ENCODE peak calls at places on chromosome 5, in seven cellular contexts. J is sigmoid colon; F is left ventricle myocardium inferior; D is CD8-positive, alpha-beta T cell; B is endothelial cell; W is GM06990; Y is brain microvascular endothelial cell. A is an unnamed sample.

GRCh38 chr5:11724947-11725346 is 179.3 kb downstream of the CTNND2 start:
- DNase-seq in J (no peak), F (no peak), D (no peak), B (no peak), W (no peak), Y (no peak), A (no peak)

GRCh38 chr5:66796306-66797292 is 200.4 kb downstream of the MAST4 start:
- DNase-seq in J (no peak), F (no peak), D (no peak), B (no peak), W (no peak), Y (peak), A (no peak)

GRCh38 chr5:1942630-1943029 is 59.9 kb upstream of the IRX4 start:
- DNase-seq in J (no peak), F (no peak), D (no peak), B (no peak), W (no peak), Y (no peak), A (no peak)

GRCh38 chr5:157279605-157280239 is 13.8 kb downstream of the CYFIP2 start:
- DNase-seq in J (no peak), F (no peak), D (no peak), B (no peak), W (no peak), Y (no peak), A (no peak)

GRCh38 chr5:10567181-10567591 is 3.3 kb downstream of the ANKRD33B start:
- DNase-seq in J (no peak), F (no peak), D (no peak), B (no peak), W (no peak), Y (no peak), A (no peak)

GRCh38 chr5:107135391-107135790 is 535.3 kb downstream of the EFNA5 start:
- DNase-seq in J (no peak), F (no peak), D (no peak), B (no peak), W (no peak), Y (peak), A (peak)

GRCh38 chr5:98292496-98292895 is 481.0 kb upstream of the RGMB start:
- DNase-seq in J (no peak), F (no peak), D (no peak), B (no peak), W (no peak), Y (no peak), A (no peak)

GRCh38 chr5:68255305-68256130 is 40.0 kb downstream of the PIK3R1 start:
- DNase-seq in J (no peak), F (no peak), D (no peak), B (no peak), W (no peak), Y (no peak), A (no peak)

GRCh38 chr5:181211208-181211607 is 6.2 kb upstream of the TRIM7 start:
- DNase-seq in J (peak), F (no peak), D (no peak), B (no peak), W (no peak), Y (no peak), A (no peak)

GRCh38 chr5:172945151-172945550 is 14.1 kb upstream of the RPL26L1 start:
- DNase-seq in J (peak), F (no peak), D (no peak), B (no peak), W (no peak), Y (no peak), A (no peak)

GRCh38 chr5:171623107-171623506 is 162.5 kb upstream of the SMIM23 start:
- DNase-seq in J (no peak), F (no peak), D (no peak), B (no peak), W (no peak), Y (no peak), A (no peak)

GRCh38 chr5:148904440-148904839 is 78.0 kb downstream of the ADRB2 start:
- DNase-seq in J (peak), F (peak), D (no peak), B (no peak), W (no peak), Y (no peak), A (no peak)

GRCh38 chr5:53490747-53491146 is 10.3 kb downstream of the FST start:
- DNase-seq in J (no peak), F (no peak), D (no peak), B (no peak), W (no peak), Y (peak), A (peak)

GRCh38 chr5:33313150-33313549 is 127.6 kb upstream of the TARS1 start:
- DNase-seq in J (no peak), F (no peak), D (no peak), B (no peak), W (no peak), Y (peak), A (no peak)

GRCh38 chr5:132426525-132427138 is 57.1 kb downstream of the SLC22A5 start:
- DNase-seq in J (peak), F (peak), D (peak), B (no peak), W (peak), Y (peak), A (peak)

GRCh38 chr5:132591140-132591539 is 34.4 kb downstream of the RAD50 start:
- DNase-seq in J (no peak), F (no peak), D (no peak), B (no peak), W (no peak), Y (no peak), A (peak)

GRCh38 chr5:33827335-33827734 is 64.5 kb downstream of the ADAMTS12 start:
- DNase-seq in J (no peak), F (no peak), D (no peak), B (no peak), W (no peak), Y (no peak), A (no peak)

GRCh38 chr5:74866653-74867162 is 521 bp upstream of the FAM169A start:
- DNase-seq in J (no peak), F (no peak), D (no peak), B (peak), W (peak), Y (no peak), A (no peak)

GRCh38 chr5:64766934-64767333 is 1.6 kb downstream of the SREK1IP1 start:
- DNase-seq in J (no peak), F (no peak), D (no peak), B (no peak), W (no peak), Y (no peak), A (no peak)

GRCh38 chr5:172854451-172854871 is 20.4 kb downstream of the ERGIC1 start:
- DNase-seq in J (peak), F (peak), D (no peak), B (no peak), W (no peak), Y (no peak), A (no peak)

GRCh38 chr5:97534166-97534565 is 351.1 kb upstream of the RIOK2 start:
- DNase-seq in J (no peak), F (no peak), D (no peak), B (peak), W (peak), Y (peak), A (peak)

GRCh38 chr5:124342027-124342471 is 404.4 kb downstream of the ZNF608 start:
- DNase-seq in J (peak), F (peak), D (no peak), B (no peak), W (no peak), Y (peak), A (peak)

GRCh38 chr5:128541385-128541784 is 3.3 kb upstream of the FBN2 start:
- DNase-seq in J (no peak), F (no peak), D (no peak), B (no peak), W (no peak), Y (no peak), A (no peak)

GRCh38 chr5:3155029-3155428 is 403.6 kb upstream of the IRX2 start:
- DNase-seq in J (no peak), F (no peak), D (no peak), B (no peak), W (no peak), Y (no peak), A (no peak)

GRCh38 chr5:53942724-53943123 is 367.6 kb downstream of the ARL15 start:
- DNase-seq in J (no peak), F (no peak), D (no peak), B (no peak), W (no peak), Y (peak), A (no peak)

GRCh38 chr5:55904152-55904551 is 53.0 kb downstream of the IL31RA start:
- DNase-seq in J (no peak), F (peak), D (no peak), B (no peak), W (no peak), Y (peak), A (peak)

GRCh38 chr5:128035689-128036088 is 47.9 kb upstream of the SLC12A2 start:
- DNase-seq in J (no peak), F (no peak), D (no peak), B (no peak), W (no peak), Y (no peak), A (no peak)

GRCh38 chr5:54944364-54944763 is 41.0 kb downstream of the ESM1 start:
- DNase-seq in J (no peak), F (no peak), D (peak), B (peak), W (no peak), Y (peak), A (peak)

GRCh38 chr5:104540448-104540847 is 977.9 kb upstream of the NUDT12 start:
- DNase-seq in J (no peak), F (no peak), D (no peak), B (no peak), W (no peak), Y (peak), A (peak)

GRCh38 chr5:8913522-8913921 is 632.4 kb downstream of the SEMA5A start:
- DNase-seq in J (no peak), F (no peak), D (no peak), B (no peak), W (no peak), Y (no peak), A (no peak)

GRCh38 chr5:77560677-77561263 is 68.7 kb upstream of the WDR41 start:
- DNase-seq in J (no peak), F (no peak), D (no peak), B (peak), W (peak), Y (peak), A (peak)

GRCh38 chr5:168813179-168813968 is 234.2 kb upstream of the PANK3 start:
- DNase-seq in J (no peak), F (no peak), D (no peak), B (no peak), W (no peak), Y (no peak), A (no peak)

GRCh38 chr5:176878906-176879662 is 20.1 kb downstream of the HK3 start:
- DNase-seq in J (no peak), F (no peak), D (no peak), B (no peak), W (no peak), Y (no peak), A (no peak)

GRCh38 chr5:100270323-100270771 is 264.8 kb upstream of the FAM174A start:
- DNase-seq in J (no peak), F (no peak), D (no peak), B (no peak), W (no peak), Y (no peak), A (peak)

GRCh38 chr5:83277154-83277553 is 194.4 kb upstream of the VCAN start:
- DNase-seq in J (no peak), F (peak), D (no peak), B (no peak), W (no peak), Y (no peak), A (no peak)

GRCh38 chr5:144951001-144951400 is 780.3 kb downstream of the KCTD16 start:
- DNase-seq in J (no peak), F (no peak), D (no peak), B (no peak), W (no peak), Y (no peak), A (no peak)

GRCh38 chr5:35815089-35815936 is 41.4 kb upstream of the IL7R start:
- DNase-seq in J (no peak), F (no peak), D (no peak), B (peak), W (no peak), Y (peak), A (no peak)
- TF ChIP-seq CTCF in J (peak), F (peak), D (peak), B (peak), W (peak), Y (peak), A (peak)

GRCh38 chr5:150574818-150575537 is 65.5 kb upstream of the SYNPO start:
- DNase-seq in J (peak), F (no peak), D (no peak), B (no peak), W (no peak), Y (no peak), A (no peak)

GRCh38 chr5:150575745-150576448 is 64.6 kb upstream of the SYNPO start:
- DNase-seq in J (peak), F (no peak), D (no peak), B (no peak), W (no peak), Y (no peak), A (no peak)

GRCh38 chr5:150573216-150573615 is 65.3 kb downstream of the NDST1 start:
- DNase-seq in J (peak), F (no peak), D (no peak), B (no peak), W (no peak), Y (no peak), A (no peak)

GRCh38 chr5:150571836-150572235 is 63.9 kb downstream of the NDST1 start:
- DNase-seq in J (no peak), F (no peak), D (no peak), B (no peak), W (no peak), Y (no peak), A (no peak)

GRCh38 chr5:150573867-150574817 is 66.2 kb downstream of the NDST1 start:
- DNase-seq in J (peak), F (no peak), D (no peak), B (no peak), W (no peak), Y (no peak), A (no peak)
- TF ChIP-seq CTCF in J (no peak), F (no peak), D (no peak), B (no peak), W (no peak), Y (peak), A (peak)

GRCh38 chr5:26329562-26330189 is 708.7 kb downstream of the CDH9 start:
- DNase-seq in J (no peak), F (no peak), D (no peak), B (no peak), W (no peak), Y (no peak), A (no peak)
- TF ChIP-seq CTCF in J (no peak), F (peak), D (no peak), B (peak), W (no peak), Y (no peak), A (peak)

DNA sequence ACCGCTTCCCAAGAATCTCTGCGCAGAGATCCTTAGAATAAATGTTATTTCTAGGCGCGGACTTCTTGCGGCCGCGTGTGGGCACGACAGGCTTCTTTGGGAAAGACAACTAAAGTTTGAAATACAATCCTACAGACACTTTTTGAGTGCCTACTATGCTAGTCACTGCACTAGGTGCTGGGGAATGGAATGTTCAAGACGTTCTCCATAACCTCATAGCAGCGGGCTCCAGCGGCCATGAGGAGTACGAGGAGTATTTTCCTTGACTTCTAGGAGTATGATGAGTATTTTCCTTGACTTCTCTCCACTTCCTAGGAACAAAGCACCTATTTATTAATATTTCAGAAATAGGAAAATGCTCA is 636 bp upstream of the PWWP2A start:
- DNase-seq in J (no peak), F (no peak), D (no peak), B (no peak), W (no peak), Y (no peak), A (no peak)
- TF ChIP-seq CTCF in J (no peak), F (peak), D (no peak), B (no peak), W (no peak), Y (peak), A (peak)

GRCh38 chr5:95806687-95807086 is 15.8 kb downstream of the GLRX start:
- DNase-seq in J (no peak), F (no peak), D (no peak), B (no peak), W (no peak), Y (no peak), A (no peak)

GRCh38 chr5:95808013-95808685 is 14.4 kb downstream of the GLRX start:
- DNase-seq in J (no peak), F (no peak), D (no peak), B (no peak), W (no peak), Y (no peak), A (no peak)

GRCh38 chr5:95803271-95804148 is 19.0 kb downstream of the GLRX start:
- DNase-seq in J (no peak), F (no peak), D (no peak), B (no peak), W (no peak), Y (no peak), A (no peak)

GRCh38 chr5:95801961-95802360 is 20.6 kb downstream of the GLRX start:
- DNase-seq in J (no peak), F (no peak), D (no peak), B (no peak), W (no peak), Y (no peak), A (no peak)

GRCh38 chr5:95804765-95805539 is 17.6 kb downstream of the GLRX start:
- DNase-seq in J (no peak), F (no peak), D (no peak), B (no peak), W (no peak), Y (no peak), A (no peak)
- TF ChIP-seq CTCF in J (no peak), F (no peak), D (no peak), B (no peak), W (no peak), Y (no peak), A (no peak)

GRCh38 chr5:135217669-135218485 is 181.2 kb downstream of the MACROH2A1 start:
- DNase-seq in J (no peak), F (no peak), D (no peak), B (peak), W (no peak), Y (no peak), A (no peak)
- TF ChIP-seq CTCF in J (no peak), F (no peak), D (no peak), B (no peak), W (peak), Y (peak), A (no peak)

GRCh38 chr5:111144352-111144930 is 52.3 kb downstream of the WDR36 start:
- DNase-seq in J (no peak), F (no peak), D (no peak), B (no peak), W (no peak), Y (peak), A (no peak)
- TF ChIP-seq CTCF in J (no peak), F (no peak), D (no peak), B (no peak), W (peak), Y (no peak), A (no peak)

GRCh38 chr5:139426222-139426885 is 13.0 kb downstream of the DNAJC18 start:
- DNase-seq in J (no peak), F (no peak), D (no peak), B (no peak), W (no peak), Y (peak), A (no peak)

GRCh38 chr5:139430015-139430414 is 9.3 kb downstream of the DNAJC18 start:
- DNase-seq in J (no peak), F (no peak), D (no peak), B (no peak), W (no peak), Y (no peak), A (no peak)

GRCh38 chr5:139419793-139420192 is 15.9 kb upstream of the SPATA24 start:
- DNase-seq in J (no peak), F (no peak), D (no peak), B (no peak), W (no peak), Y (no peak), A (no peak)

GRCh38 chr5:139422307-139422893 is 16.9 kb downstream of the DNAJC18 start:
- DNase-seq in J (no peak), F (no peak), D (peak), B (peak), W (no peak), Y (peak), A (peak)

GRCh38 chr5:139425497-139425896 is 13.8 kb downstream of the DNAJC18 start:
- DNase-seq in J (no peak), F (no peak), D (no peak), B (no peak), W (no peak), Y (no peak), A (no peak)
- TF ChIP-seq CTCF in J (no peak), F (no peak), D (no peak), B (no peak), W (no peak), Y (no peak), A (no peak)

DNA sequence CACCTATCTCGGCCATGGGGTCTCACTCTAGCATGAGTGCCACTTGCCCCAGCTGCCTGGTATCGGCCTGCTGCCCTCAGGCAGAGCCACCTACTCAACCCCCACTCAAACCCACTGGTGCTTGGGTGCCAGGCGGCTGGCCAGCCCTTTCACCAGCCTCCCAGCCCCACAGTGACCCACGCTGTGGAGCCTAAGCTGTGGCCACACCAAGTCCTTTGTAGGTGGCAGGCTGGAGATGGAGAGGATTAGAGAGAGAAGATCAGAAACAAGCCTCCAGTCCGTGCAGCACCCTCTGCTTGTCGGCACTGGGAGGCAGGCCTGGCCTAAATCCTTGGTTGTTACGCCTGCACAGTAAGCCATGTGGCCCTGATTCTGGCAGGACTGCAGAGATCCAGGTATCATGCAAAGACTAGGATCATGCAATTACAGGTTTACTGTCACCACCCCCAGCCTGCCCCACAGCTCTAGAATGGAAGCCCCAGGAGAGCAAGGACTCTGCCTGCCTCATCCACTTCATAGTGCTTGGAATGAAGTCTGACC is 171.7 kb downstream of the COL23A1 start:
- DNase-seq in J (peak), F (no peak), D (no peak), B (no peak), W (no peak), Y (no peak), A (no peak)
- TF ChIP-seq CTCF in J (no peak), F (no peak), D (no peak), B (no peak), W (no peak), Y (no peak), A (no peak)